ENCODE peak calls at places on chromosomes 7 and 10, in ten cellular contexts. D is activated CD8-positive, alpha-beta memory T cell treated with anti-CD3 and anti-CD28 coated beads, Interleukin-2, amount 10 ng/mL, durations not matched to agents 7 days and 5 days; K is RKO; Q is fibroblast of pulmonary artery; P is stimulated activated naive CD8-positive, alpha-beta T cell treated with anti-CD3 and anti-CD28 coated beads, Interleukin-15, amount 100 ng/mL, for 72 hours; I is SHP77; T is stimulated activated CD4-positive, alpha-beta T cell treated with anti-CD3 and anti-CD28 coated beads, Interleukin-2, amount 100 ng/mL, for 24 hours; H is iPS DF 19.7; U is caudate nucleus; Y is MV-4-11. C is an unnamed sample.

GRCh38 chr10:47190802-47191450 is 109.1 kb upstream of the GDF10 start:
- DNase-seq in D (no peak), K (no peak), Q (no peak), P (no peak), I (no peak), T (no peak), H (no peak), U (no peak), Y (no peak), C (no peak)

GRCh38 chr7:15280078-15280734 is 281.6 kb downstream of the AGMO start:
- DNase-seq in D (no peak), K (no peak), Q (no peak), P (no peak), I (peak), T (no peak), H (peak), U (no peak), Y (no peak), C (no peak)

GRCh38 chr10:118564652-118565051 is 30.8 kb downstream of the PRLHR start:
- DNase-seq in D (no peak), K (no peak), Q (peak), P (no peak), I (peak), T (no peak), H (peak), U (no peak), Y (no peak), C (peak)

GRCh38 chr7:2612445-2613112 is 19.2 kb upstream of the TTYH3 start:
- DNase-seq in D (no peak), K (no peak), Q (no peak), P (no peak), I (no peak), T (no peak), H (no peak), U (no peak), Y (no peak), C (no peak)

GRCh38 chr7:68276725-68277124 is 1280.1 kb downstream of the TYW1 start:
- DNase-seq in D (no peak), K (no peak), Q (no peak), P (no peak), I (no peak), T (no peak), H (no peak), U (no peak), Y (no peak), C (no peak)

GRCh38 chr10:79608505-79609375 is 2.0 kb upstream of the SFTPA1 start:
- DNase-seq in D (peak), K (peak), Q (peak), P (peak), I (no peak), T (peak), H (peak), U (no peak), Y (peak), C (peak)

GRCh38 chr7:128453836-128454804 is 1.6 kb upstream of the HILPDA start:
- DNase-seq in D (no peak), K (no peak), Q (peak), P (no peak), I (no peak), T (no peak), H (peak), U (peak), Y (no peak), C (no peak)

GRCh38 chr10:45612741-45613140 is 59.8 kb downstream of the ZFAND4 start:
- DNase-seq in D (no peak), K (no peak), Q (no peak), P (no peak), I (no peak), T (no peak), H (no peak), U (no peak), Y (no peak), C (no peak)

GRCh38 chr7:149459540-149460433 is 1.1 kb downstream of the ZNF777 start:
- DNase-seq in D (no peak), K (peak), Q (peak), P (peak), I (no peak), T (peak), H (no peak), U (no peak), Y (no peak), C (peak)

GRCh38 chr7:128409435-128410091 is at the start of gene IMPDH1:
- DNase-seq in D (peak), K (peak), Q (peak), P (peak), I (peak), T (peak), H (no peak), U (peak), Y (peak), C (peak)

GRCh38 chr10:126147866-126148578 is 240.3 kb downstream of the ADAM12 start:
- DNase-seq in D (no peak), K (no peak), Q (peak), P (no peak), I (no peak), T (no peak), H (no peak), U (no peak), Y (no peak), C (peak)

GRCh38 chr10:23078114-23078513 is 17.3 kb upstream of the MSRB2 start:
- DNase-seq in D (no peak), K (no peak), Q (no peak), P (no peak), I (no peak), T (no peak), H (no peak), U (no peak), Y (no peak), C (no peak)

GRCh38 chr10:71395621-71396020 is 1.1 kb upstream of the CDH23 start:
- DNase-seq in D (no peak), K (no peak), Q (no peak), P (no peak), I (no peak), T (no peak), H (no peak), U (no peak), Y (no peak), C (peak)

GRCh38 chr7:150399861-150400778 is 21.0 kb downstream of the ZNF775 start:
- DNase-seq in D (no peak), K (peak), Q (peak), P (no peak), I (no peak), T (no peak), H (no peak), U (no peak), Y (no peak), C (no peak)

GRCh38 chr7:117777335-117778150 is 95.7 kb downstream of the CTTNBP2 start:
- DNase-seq in D (no peak), K (no peak), Q (no peak), P (no peak), I (no peak), T (no peak), H (no peak), U (no peak), Y (no peak), C (no peak)

GRCh38 chr10:33010132-33011037 is 52.4 kb upstream of the ITGB1 start:
- DNase-seq in D (peak), K (peak), Q (peak), P (no peak), I (peak), T (no peak), H (peak), U (no peak), Y (no peak), C (peak)

GRCh38 chr7:28582226-28582625 is 169.9 kb downstream of the CREB5 start:
- DNase-seq in D (no peak), K (no peak), Q (no peak), P (no peak), I (no peak), T (no peak), H (no peak), U (no peak), Y (no peak), C (no peak)

GRCh38 chr7:265998-266850 is 23.7 kb upstream of the FOXL3 start:
- DNase-seq in D (no peak), K (no peak), Q (no peak), P (no peak), I (no peak), T (no peak), H (no peak), U (no peak), Y (no peak), C (no peak)

GRCh38 chr10:66925896-66926719 is at the start of gene LRRTM3:
- DNase-seq in D (peak), K (peak), Q (peak), P (peak), I (peak), T (peak), H (peak), U (peak), Y (peak), C (peak)

GRCh38 chr7:7861211-7861633 is 107.4 kb upstream of the GLCCI1 start:
- DNase-seq in D (no peak), K (peak), Q (peak), P (no peak), I (peak), T (no peak), H (no peak), U (no peak), Y (no peak), C (no peak)

GRCh38 chr10:80500572-80501380 is 36.9 kb upstream of the SH2D4B start:
- DNase-seq in D (no peak), K (no peak), Q (peak), P (peak), I (no peak), T (peak), H (no peak), U (no peak), Y (no peak), C (no peak)

GRCh38 chr10:124328514-124329220 is 90.1 kb downstream of the OAT start:
- DNase-seq in D (no peak), K (no peak), Q (no peak), P (no peak), I (no peak), T (no peak), H (no peak), U (no peak), Y (no peak), C (no peak)

GRCh38 chr10:61639952-61640351 is 22.8 kb upstream of the CABCOCO1 start:
- DNase-seq in D (no peak), K (no peak), Q (no peak), P (no peak), I (no peak), T (no peak), H (no peak), U (no peak), Y (no peak), C (no peak)

GRCh38 chr10:70462349-70462984 is 16.1 kb upstream of the PALD1 start:
- DNase-seq in D (no peak), K (peak), Q (no peak), P (no peak), I (no peak), T (no peak), H (no peak), U (peak), Y (no peak), C (peak)

GRCh38 chr7:7693881-7694280 is 24.5 kb downstream of the RPA3 start:
- DNase-seq in D (no peak), K (peak), Q (peak), P (no peak), I (no peak), T (no peak), H (no peak), U (no peak), Y (no peak), C (peak)

GRCh38 chr7:101747758-101748345 is 69.6 kb upstream of the CUX1 start:
- DNase-seq in D (no peak), K (no peak), Q (no peak), P (no peak), I (no peak), T (no peak), H (no peak), U (no peak), Y (no peak), C (no peak)

GRCh38 chr7:27420702-27421101 is 178.1 kb downstream of the EVX1 start:
- DNase-seq in D (no peak), K (no peak), Q (no peak), P (no peak), I (no peak), T (no peak), H (no peak), U (no peak), Y (no peak), C (no peak)

GRCh38 chr7:51028128-51028830 is 245.6 kb upstream of the GRB10 start:
- DNase-seq in D (no peak), K (no peak), Q (no peak), P (no peak), I (no peak), T (no peak), H (no peak), U (no peak), Y (no peak), C (no peak)

GRCh38 chr7:42720871-42721835 is 190.7 kb downstream of the C7orf25 start:
- DNase-seq in D (no peak), K (no peak), Q (no peak), P (no peak), I (no peak), T (no peak), H (no peak), U (no peak), Y (no peak), C (peak)

GRCh38 chr7:130369110-130369711 is 11.1 kb upstream of the CPA1 start:
- DNase-seq in D (no peak), K (peak), Q (peak), P (peak), I (no peak), T (no peak), H (no peak), U (no peak), Y (peak), C (no peak)

GRCh38 chr7:140646931-140647647 is 6.5 kb upstream of the DENND2A start:
- DNase-seq in D (peak), K (peak), Q (peak), P (peak), I (peak), T (no peak), H (no peak), U (no peak), Y (no peak), C (no peak)

GRCh38 chr10:23556727-23557440 is 118.0 kb downstream of the OTUD1 start:
- DNase-seq in D (no peak), K (peak), Q (peak), P (no peak), I (no peak), T (no peak), H (no peak), U (no peak), Y (peak), C (peak)

GRCh38 chr7:69756235-69756634 is 158.0 kb downstream of the AUTS2 start:
- DNase-seq in D (no peak), K (no peak), Q (peak), P (no peak), I (no peak), T (no peak), H (no peak), U (no peak), Y (no peak), C (peak)

GRCh38 chr10:11175823-11176243 is 158.2 kb downstream of the CELF2 start:
- DNase-seq in D (peak), K (no peak), Q (no peak), P (no peak), I (no peak), T (no peak), H (no peak), U (no peak), Y (peak), C (no peak)

GRCh38 chr10:114166053-114166452 is 8.0 kb downstream of the CCDC186 start:
- DNase-seq in D (no peak), K (no peak), Q (peak), P (no peak), I (no peak), T (no peak), H (no peak), U (no peak), Y (no peak), C (no peak)

GRCh38 chr7:13055732-13056369 is 368.4 kb downstream of the ARL4A start:
- DNase-seq in D (no peak), K (no peak), Q (no peak), P (no peak), I (no peak), T (no peak), H (no peak), U (no peak), Y (peak), C (no peak)

GRCh38 chr7:115585015-115585655 is 445.4 kb downstream of the TFEC start:
- DNase-seq in D (no peak), K (no peak), Q (no peak), P (no peak), I (peak), T (no peak), H (no peak), U (no peak), Y (no peak), C (peak)